ENCODE peak calls at places on chromosome 13, in ten cellular contexts. W is GM18507, J is H7, D is GM19239, H is cardiac fibroblast, F is adrenal gland, Z is GM12891, Y is NCI-H1105, P is NCI-H1092 treated with DMSO at 0.1 percent for 48 hours, V is adipocyte. B is an unnamed sample.

GRCh38 chr13:32117696-32118095 is 86.1 kb downstream of the FRY start:
- DNase-seq in F (peak), H (no peak), W (no peak), Z (no peak), D (no peak), P (no peak), J (no peak), Y (no peak), V (no peak), B (no peak)

GRCh38 chr13:89832827-89833226 is 1514.7 kb upstream of the MIR17HG start:
- DNase-seq in V (no peak), P (no peak), W (no peak), Y (no peak), J (no peak), Z (no peak), D (no peak), H (no peak), F (no peak), B (no peak)

GRCh38 chr13:67148219-67148583 is 81.9 kb downstream of the PCDH9 start:
- DNase-seq in D (no peak), H (peak), V (peak), Y (no peak), Z (no peak), P (no peak), F (no peak), W (no peak), J (no peak), B (no peak)

GRCh38 chr13:70964124-70964523 is 855.9 kb upstream of the KLHL1 start:
- DNase-seq in V (peak), Z (no peak), Y (peak), J (peak), H (no peak), D (no peak), W (no peak), F (no peak), P (peak), B (no peak)

GRCh38 chr13:113187263-113187669 is 21.2 kb downstream of the PCID2 start:
- DNase-seq in Y (no peak), V (peak), F (peak), W (no peak), D (no peak), Z (no peak), P (no peak), J (no peak), H (peak), B (no peak)

GRCh38 chr13:114096031-114096485 is 36.4 kb downstream of the RASA3 start:
- DNase-seq in P (no peak), J (no peak), V (no peak), Z (no peak), D (no peak), W (no peak), H (no peak), Y (no peak), F (no peak), B (no peak)

GRCh38 chr13:81872581-81872980 is 1531.7 kb upstream of the SPRY2 start:
- DNase-seq in Y (no peak), W (no peak), V (peak), P (peak), Z (no peak), F (no peak), D (no peak), J (peak), H (no peak), B (no peak)

GRCh38 chr13:99288069-99288468 is 19.1 kb downstream of the GPR183 start:
- DNase-seq in W (peak), P (peak), J (no peak), D (peak), Z (peak), F (no peak), V (no peak), Y (no peak), H (peak), B (peak)

GRCh38 chr13:98761126-98761978 is 8.9 kb upstream of the SLC15A1 start:
- DNase-seq in W (no peak), V (peak), P (no peak), D (peak), Z (no peak), H (peak), Y (no peak), J (no peak), F (peak), B (no peak)

GRCh38 chr13:110677731-110678545 is 28.0 kb downstream of the CARS2 start:
- DNase-seq in J (no peak), Z (no peak), F (no peak), D (no peak), Y (no peak), P (no peak), V (no peak), H (no peak), W (no peak), B (no peak)

GRCh38 chr13:28540612-28541011 is 45.7 kb upstream of the FLT1 start:
- DNase-seq in Y (no peak), H (peak), D (peak), W (no peak), J (peak), F (no peak), Z (no peak), P (no peak), V (peak), B (no peak)

GRCh38 chr13:37277435-37278144 is 172.1 kb upstream of the CSNK1A1L start:
- DNase-seq in D (no peak), P (no peak), J (no peak), V (peak), F (no peak), H (peak), Y (no peak), Z (no peak), W (no peak), B (no peak)

GRCh38 chr13:73090116-73090811 is 31.5 kb downstream of the KLF5 start:
- DNase-seq in H (peak), J (peak), V (peak), Z (no peak), P (no peak), F (peak), D (peak), Y (no peak), W (no peak), B (no peak)